ENCODE peak calls at places on chromosome 22, in four cellular contexts. P, L, G and O are unnamed samples.

GRCh38 chr22:43269325-43270040 is 73.7 kb downstream of the SCUBE1 start:
- DNase-seq in P (no peak), L (no peak), G (no peak), O (no peak)

GRCh38 chr22:50276143-50276542 is 6.0 kb upstream of the MAPK11 start:
- DNase-seq in P (peak; percentile 61), L (no peak), G (no peak), O (no peak)

GRCh38 chr22:44642096-44642644 is 59.8 kb upstream of the PRR5 start:
- DNase-seq in P (no peak), L (no peak), G (no peak), O (no peak)

GRCh38 chr22:19766506-19767426 is 6.2 kb downstream of the TBX1 start:
- DNase-seq in P (peak; percentile 50), L (no peak), G (no peak), O (no peak)

GRCh38 chr22:49725516-49725915 is 102.2 kb downstream of the BRD1 start:
- DNase-seq in P (no peak), L (no peak), G (no peak), O (no peak)

GRCh38 chr22:27329471-27329870 is 472.1 kb downstream of the MN1 start:
- DNase-seq in P (no peak), L (no peak), G (no peak), O (no peak)

GRCh38 chr22:26667140-26667539 is 9.8 kb downstream of the MIAT start:
- DNase-seq in P (no peak), L (no peak), G (no peak), O (no peak)

GRCh38 chr22:42338502-42338901 is 68.0 kb upstream of the TCF20 start:
- DNase-seq in P (no peak), L (no peak), G (no peak), O (no peak)

GRCh38 chr22:38272373-38273134 is at the start of gene TMEM184B:
- DNase-seq in P (peak; percentile 86), L (peak; percentile 58), G (no peak), O (no peak)

GRCh38 chr22:24413726-24414385 is 13.5 kb upstream of the ADORA2A start:
- DNase-seq in P (no peak), L (no peak), G (no peak), O (no peak)

GRCh38 chr22:20777420-20778177 is 3.7 kb downstream of the SERPIND1 start:
- DNase-seq in P (no peak), L (no peak), G (peak; percentile 41), O (no peak)

GRCh38 chr22:43976861-43977795 is 21.9 kb downstream of the SAMM50 start:
- DNase-seq in P (no peak), L (no peak), G (no peak), O (no peak)

GRCh38 chr22:24025475-24025874 is 14.4 kb downstream of the CABIN1 start:
- DNase-seq in P (no peak), L (no peak), G (no peak), O (no peak)

GRCh38 chr22:46075764-46076531 is 74.4 kb upstream of the PPARA start:
- DNase-seq in P (peak; percentile 18), L (no peak), G (no peak), O (no peak)

GRCh38 chr22:28051787-28052356 is 132.8 kb upstream of the PITPNB start:
- DNase-seq in P (peak; percentile 72), L (no peak), G (peak; percentile 22), O (peak; percentile 18)

GRCh38 chr22:38172489-38173155 is 9.0 kb downstream of the PLA2G6 start:
- DNase-seq in P (peak; percentile 60), L (no peak), G (peak; percentile 96), O (no peak)

GRCh38 chr22:35315855-35316745 is 16.4 kb downstream of the TOM1 start:
- DNase-seq in P (peak; percentile 76), L (no peak), G (no peak), O (no peak)